ENCODE peak calls at places on chromosomes 4 and X, in nine cellular contexts. Z is GDM1, O is tibial nerve, C is NCI-H1105, D is ACHN, U is GM03348, I is DMS153, G is WTC11, F is neural crest cell. L is an unnamed sample.

GRCh38 chr4:74504212-74504611 is 59.3 kb downstream of the AREG start:
- DNase-seq in D (no peak), O (no peak), C (no peak), G (no peak), Z (no peak), F (no peak), I (no peak), U (no peak), L (peak)

GRCh38 chr4:100728861-100729260 is 211.0 kb upstream of the EMCN start:
- DNase-seq in D (no peak), F (no peak), I (no peak), C (no peak), U (no peak), Z (no peak), O (no peak), G (no peak), L (no peak)

GRCh38 chr4:40432504-40432903 is 97.4 kb downstream of the CHRNA9 start:
- DNase-seq in D (no peak), U (no peak), G (no peak), F (no peak), Z (no peak), O (no peak), I (no peak), C (no peak), L (no peak)

GRCh38 chrX:40055495-40055894 is 42.3 kb downstream of the BCOR start:
- DNase-seq in O (no peak), G (no peak), D (no peak), C (no peak), U (no peak), I (no peak), F (no peak), Z (no peak), L (peak)

GRCh38 chr4:116839826-116840225 is 245.6 kb downstream of the TRAM1L1 start:
- DNase-seq in D (peak), O (no peak), I (peak), G (no peak), C (no peak), F (no peak), U (no peak), Z (no peak), L (peak)

GRCh38 chr4:5474756-5475155 is 233.6 kb downstream of the EVC2 start:
- DNase-seq in G (no peak), O (no peak), I (no peak), F (no peak), U (no peak), C (no peak), Z (no peak), D (peak), L (peak)

GRCh38 chrX:69163936-69164741 is 1.1 kb downstream of the PJA1 start:
- DNase-seq in O (no peak), Z (no peak), G (peak), C (no peak), U (peak), F (no peak), I (no peak), D (no peak), L (peak)

GRCh38 chr4:83618991-83619390 is 83.1 kb downstream of the GPAT3 start:
- DNase-seq in U (peak), O (no peak), F (no peak), Z (peak), G (no peak), C (no peak), I (no peak), D (peak), L (peak)

GRCh38 chr4:138251904-138252303 is 9.8 kb upstream of the SLC7A11 start:
- DNase-seq in I (no peak), U (peak), F (no peak), D (no peak), Z (no peak), O (no peak), C (no peak), G (no peak), L (no peak)

GRCh38 chr4:7156273-7157139 is 35.8 kb upstream of the SORCS2 start:
- DNase-seq in U (peak), C (no peak), Z (no peak), O (peak), G (peak), D (peak), F (peak), I (no peak), L (no peak)

GRCh38 chr4:116881077-116881476 is 204.3 kb downstream of the TRAM1L1 start:
- DNase-seq in Z (no peak), D (peak), O (no peak), C (no peak), U (no peak), F (no peak), G (no peak), I (no peak), L (no peak)

GRCh38 chr4:3767569-3768288 is 1.5 kb downstream of the ADRA2C start:
- DNase-seq in U (no peak), F (no peak), D (no peak), O (no peak), I (peak), C (peak), G (peak), Z (no peak), L (no peak)

GRCh38 chrX:101708180-101708579 is 48.5 kb upstream of the ARMCX2 start:
- DNase-seq in G (no peak), U (no peak), C (peak), F (no peak), O (no peak), I (no peak), D (no peak), Z (no peak), L (no peak)

GRCh38 chr4:82128355-82128754 is 245.4 kb downstream of the HNRNPD start:
- DNase-seq in D (no peak), Z (no peak), O (no peak), I (no peak), G (no peak), F (no peak), C (no peak), U (no peak), L (no peak)

GRCh38 chr4:100299019-100299418 is 108.8 kb upstream of the DDIT4L start:
- DNase-seq in C (no peak), D (peak), U (peak), I (no peak), Z (no peak), O (no peak), F (no peak), G (no peak), L (peak)

GRCh38 chrX:28843817-28844216 is 256.6 kb downstream of the IL1RAPL1 start:
- DNase-seq in D (no peak), U (no peak), F (no peak), O (no peak), Z (no peak), G (no peak), C (no peak), I (no peak), L (no peak)

GRCh38 chr4:159495515-159496236 is 392.8 kb downstream of the RAPGEF2 start:
- DNase-seq in U (no peak), D (no peak), C (no peak), O (no peak), I (no peak), F (no peak), G (no peak), Z (no peak), L (no peak)

GRCh38 chr4:674172-675035 is at the start of the genes ATP5ME and MYL5:
- DNase-seq in D (peak), O (peak), I (peak), U (peak), F (peak), G (peak), C (peak), Z (peak), L (peak)

L was measured in RPMI7951.